ENCODE peak calls at places on chromosomes 12 and 14, in six cellular contexts. J is GM12891, X is GM23338, O is GM12892, M is GM12878, R is endothelial cell of umbilical vein. E is an unnamed sample.

GRCh38 chr14:67680121-67680602 is 5.7 kb upstream of the VTI1B start:
- DNase-seq in J (peak; percentile 56), X (no peak), O (peak; percentile 43), M (peak; percentile 90), R (peak; percentile 73), E (no peak)

GRCh38 chr14:77290705-77291104 is 19.7 kb upstream of the NGB start:
- DNase-seq in J (no peak), X (peak; percentile 53), O (no peak), M (no peak), R (no peak), E (no peak)

GRCh38 chr14:25833341-25834121 is 764.3 kb downstream of the NOVA1 start:
- DNase-seq in J (no peak), X (peak; percentile 74), O (no peak), M (no peak), R (peak; percentile 46), E (no peak)

GRCh38 chr12:108332791-108333382 is 6.2 kb downstream of the CMKLR1 start:
- DNase-seq in J (no peak), X (no peak), O (no peak), M (no peak), R (peak; percentile 22), E (peak; percentile 81)

GRCh38 chr14:101101456-101102056 is 198.0 kb upstream of the RTL1 start:
- DNase-seq in J (no peak), X (no peak), O (no peak), M (no peak), R (no peak), E (no peak)

GRCh38 chr12:56300644-56301464 is 724 bp upstream of the CS start:
- DNase-seq in J (no peak), X (peak; percentile 4), O (no peak), M (no peak), R (no peak), E (no peak)

GRCh38 chr14:75229923-75230792 is 48.5 kb upstream of the FOS start:
- DNase-seq in J (no peak), X (peak; percentile 70), O (no peak), M (peak; percentile 74), R (peak; percentile 50), E (peak; percentile 87)

GRCh38 chr14:100076630-100077029 is 11.4 kb downstream of the EVL start:
- DNase-seq in J (no peak), X (no peak), O (no peak), M (no peak), R (no peak), E (no peak)

GRCh38 chr12:105658389-105658788 is 327.9 kb downstream of the C12orf75 start:
- DNase-seq in J (no peak), X (no peak), O (no peak), M (no peak), R (peak; percentile 65), E (no peak)

GRCh38 chr12:131381716-131382430 is 329.0 kb upstream of the SFSWAP start:
- DNase-seq in J (no peak), X (no peak), O (no peak), M (no peak), R (no peak), E (peak; percentile 58)

GRCh38 chr14:77151245-77151644 is 9.7 kb upstream of the ZDHHC22 start:
- DNase-seq in J (peak; percentile 37), X (peak; percentile 89), O (no peak), M (no peak), R (peak; percentile 34), E (peak; percentile 21)

GRCh38 chr12:497501-498160 is 37.9 kb downstream of the B4GALNT3 start:
- DNase-seq in J (no peak), X (no peak), O (no peak), M (no peak), R (no peak), E (no peak)

DNA sequence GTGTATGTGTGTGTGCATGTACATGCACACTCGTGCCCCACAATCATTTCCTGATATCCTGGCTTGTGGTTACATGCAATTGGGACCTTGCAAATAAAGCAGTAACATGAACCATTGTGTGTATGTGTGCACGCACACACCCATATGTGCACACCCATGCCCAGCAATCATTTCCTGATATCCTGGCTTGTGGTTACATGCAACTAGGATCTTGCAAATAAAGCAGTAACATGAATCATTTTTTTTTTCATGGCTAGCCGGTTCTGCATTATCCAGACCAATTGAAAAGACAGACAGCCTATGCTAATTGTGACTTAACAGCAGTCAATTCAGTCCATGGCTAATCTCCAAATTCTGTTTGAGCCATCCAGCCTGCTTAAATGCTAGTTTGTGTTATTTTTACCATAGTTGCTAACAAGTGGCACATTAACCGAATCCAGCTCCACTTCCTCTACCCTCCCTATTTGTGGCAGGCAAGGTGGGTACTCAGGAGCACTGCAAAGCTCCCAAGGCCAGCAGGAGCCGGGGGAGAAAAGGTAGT is 134.3 kb downstream of the TTC7B start:
- DNase-seq in J (no peak), X (no peak), O (no peak), M (no peak), R (no peak), E (no peak)
- TF ChIP-seq POLR2AphosphoS5 in J (no peak), X (no peak), O (no peak), M (no peak), R (no peak), E (no peak)

GRCh38 chr12:54032220-54032619 is 630 bp upstream of the HOXC5 start:
- DNase-seq in J (no peak), X (no peak), O (no peak), M (no peak), R (no peak), E (no peak)

GRCh38 chr12:54033106-54033979 is 493 bp downstream of the HOXC5 start:
- DNase-seq in J (no peak), X (peak; percentile 47), O (no peak), M (no peak), R (no peak), E (no peak)

GRCh38 chr12:54033980-54034783 is 1.3 kb downstream of the HOXC5 start:
- DNase-seq in J (no peak), X (peak; percentile 58), O (no peak), M (no peak), R (no peak), E (no peak)

GRCh38 chr12:54030889-54031860 is 1.7 kb upstream of the HOXC5 start:
- DNase-seq in J (no peak), X (peak; percentile 79), O (no peak), M (no peak), R (no peak), E (peak; percentile 57)

GRCh38 chr12:54032627-54033100 is at the start of gene HOXC5:
- DNase-seq in J (peak; percentile 67), X (peak; percentile 94), O (peak; percentile 68), M (no peak), R (peak; percentile 37), E (peak; percentile 84)
- TF ChIP-seq POLR2AphosphoS5 in J (no peak), X (no peak), O (no peak), M (no peak), R (no peak), E (no peak)

DNA sequence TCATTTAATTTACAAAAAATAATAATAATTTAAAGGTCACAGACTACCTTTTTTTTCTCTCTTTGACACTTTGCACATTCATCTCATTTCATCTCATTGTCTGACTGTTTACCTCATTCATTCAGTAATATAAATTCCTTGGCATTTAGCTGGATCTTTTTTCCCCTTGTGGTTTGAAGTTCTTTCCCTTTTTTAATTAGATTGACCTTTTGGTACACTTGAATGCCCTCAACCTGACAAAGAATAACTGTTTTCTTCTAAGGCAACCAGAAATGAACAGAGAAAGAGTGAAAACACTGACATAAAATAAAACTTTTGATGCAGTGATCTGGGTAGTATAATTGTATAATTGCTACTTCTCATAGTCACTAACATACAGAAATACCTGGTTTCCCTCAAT is 774.9 kb upstream of the NOVA1 start:
- DNase-seq in J (no peak), X (no peak), O (no peak), M (no peak), R (no peak), E (no peak)
- TF ChIP-seq POLR2AphosphoS5 in J (no peak), X (no peak), O (no peak), M (no peak), R (no peak), E (no peak)

DNA sequence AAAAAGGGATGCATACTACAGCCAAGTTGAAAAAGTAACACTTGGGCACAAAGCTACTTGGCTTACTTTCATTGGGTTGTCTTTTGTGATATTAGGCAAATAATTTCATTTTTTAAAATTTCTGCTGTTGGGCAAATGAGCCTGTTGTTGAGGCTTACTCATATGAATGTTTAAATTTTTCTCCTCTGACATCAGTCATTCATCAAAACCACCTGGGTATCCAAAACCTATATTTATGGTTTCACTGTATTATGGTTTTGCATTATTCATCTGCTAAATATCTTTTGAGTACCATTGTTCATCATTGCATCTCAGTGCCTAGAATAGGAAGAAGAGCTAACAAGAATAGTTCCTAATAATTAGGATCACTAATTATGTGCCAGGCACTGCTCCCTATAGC is 28.1 kb downstream of the DYRK2 start:
- DNase-seq in J (no peak), X (no peak), O (no peak), M (no peak), R (no peak), E (no peak)
- TF ChIP-seq POLR2AphosphoS5 in J (no peak), X (no peak), O (no peak), M (no peak), R (no peak), E (no peak)

GRCh38 chr14:51860164-51860835 is at the start of gene GNG2:
- DNase-seq in J (no peak), X (peak; percentile 82), O (peak; percentile 56), M (peak; percentile 71), R (peak; percentile 41), E (peak; percentile 96)
- TF ChIP-seq POLR2AphosphoS5 in J (peak; percentile 92), X (peak; percentile 50), O (peak; percentile 93), M (peak; percentile 95), R (no peak), E (peak; percentile 94)

GRCh38 chr14:61537567-61538463 is 157.5 kb upstream of the HIF1A start:
- DNase-seq in J (no peak), X (peak; percentile 72), O (no peak), M (no peak), R (peak; percentile 78), E (no peak)
- TF ChIP-seq POLR2AphosphoS5 in J (no peak), X (peak; percentile 36), O (no peak), M (no peak), R (no peak), E (no peak)

GRCh38 chr12:110135806-110136205 is 11.6 kb downstream of the IFT81 start:
- DNase-seq in J (no peak), X (no peak), O (no peak), M (no peak), R (no peak), E (no peak)

GRCh38 chr12:110137786-110138185 is 13.6 kb downstream of the IFT81 start:
- DNase-seq in J (no peak), X (no peak), O (no peak), M (no peak), R (no peak), E (no peak)

GRCh38 chr12:110141389-110141788 is 17.2 kb downstream of the IFT81 start:
- DNase-seq in J (no peak), X (no peak), O (no peak), M (no peak), R (no peak), E (no peak)
- TF ChIP-seq POLR2AphosphoS5 in J (no peak), X (no peak), O (no peak), M (no peak), R (no peak), E (no peak)

GRCh38 chr14:99026471-99026870 is 245.5 kb downstream of the BCL11B start:
- DNase-seq in J (no peak), X (no peak), O (no peak), M (no peak), R (no peak), E (no peak)
- TF ChIP-seq POLR2AphosphoS5 in J (no peak), X (no peak), O (no peak), M (no peak), R (no peak), E (no peak)